ENCODE peak calls at places on chromosomes 3 and 15, in five cellular contexts. G is right cardiac atrium; N is HTR-8/SVneo; R is activated CD8-positive, alpha-beta T cell treated with anti-CD3 and anti-CD28 coated beads for 36 hours; S is effector CD4-positive, alpha-beta T cell. Q is an unnamed sample.

GRCh38 chr15:80036067-80036466 is 23.4 kb upstream of the ZFAND6 start:
- DNase-seq in R (no peak), G (no peak), N (no peak), S (no peak), Q (no peak)

GRCh38 chr3:105594219-105594618 is 227.5 kb downstream of the ALCAM start:
- DNase-seq in G (no peak), N (no peak), R (peak; percentile 49), S (no peak), Q (no peak)

GRCh38 chr15:71362987-71363968 is 248.0 kb downstream of the THSD4 start:
- DNase-seq in G (no peak), S (no peak), N (no peak), R (no peak), Q (no peak)

GRCh38 chr3:188351648-188352047 is 197.7 kb downstream of the LPP start:
- DNase-seq in R (no peak), S (no peak), G (no peak), N (no peak), Q (no peak)

GRCh38 chr3:171261487-171261886 is 198.7 kb downstream of the TNIK start:
- DNase-seq in R (no peak), G (no peak), S (no peak), N (no peak), Q (peak; percentile 49)

GRCh38 chr15:66019826-66020398 is 150.6 kb downstream of the RAB11A start:
- DNase-seq in R (no peak), N (no peak), G (no peak), S (no peak), Q (no peak)

GRCh38 chr3:158313344-158313927 is 203.5 kb downstream of the RSRC1 start:
- DNase-seq in N (peak; percentile 18), G (no peak), R (no peak), S (no peak), Q (no peak)

GRCh38 chr3:136938334-136938733 is 19.4 kb upstream of the IL20RB start:
- DNase-seq in R (no peak), S (no peak), N (no peak), G (no peak), Q (no peak)

GRCh38 chr3:139780603-139781002 is 102.8 kb upstream of the NMNAT3 start:
- DNase-seq in R (no peak), N (no peak), G (no peak), S (no peak), Q (no peak)

GRCh38 chr3:123375014-123375940 is 73.6 kb downstream of the ADCY5 start:
- DNase-seq in N (no peak), R (no peak), G (no peak), S (no peak), Q (no peak)

GRCh38 chr3:94173667-94174434 is 111.0 kb downstream of the NSUN3 start:
- DNase-seq in R (no peak), N (no peak), S (no peak), G (no peak), Q (no peak)

GRCh38 chr15:60004019-60004845 is at the start of gene FOXB1:
- DNase-seq in N (no peak), S (no peak), G (no peak), R (peak; percentile 53), Q (peak; percentile 83)

GRCh38 chr3:162489853-162490252 is 993.2 kb downstream of the OTOL1 start:
- DNase-seq in S (no peak), N (no peak), R (no peak), G (no peak), Q (no peak)

GRCh38 chr3:138433892-138434275 is 532 bp upstream of the ESYT3 start:
- DNase-seq in R (no peak), N (no peak), G (no peak), S (no peak), Q (no peak)

GRCh38 chr3:61057491-61057890 is 193.8 kb downstream of the FHIT start:
- DNase-seq in R (no peak), S (no peak), N (no peak), G (no peak), Q (no peak)

GRCh38 chr3:133881987-133882825 is 13.5 kb downstream of the RAB6B start:
- DNase-seq in R (peak; percentile 52), G (no peak), N (no peak), S (no peak), Q (no peak)

GRCh38 chr3:110946810-110947209 is 124.8 kb upstream of the NECTIN3 start:
- DNase-seq in G (no peak), R (no peak), S (no peak), N (no peak), Q (no peak)

GRCh38 chr3:153372326-153372725 is 210.3 kb downstream of the RAP2B start:
- DNase-seq in N (no peak), G (no peak), R (no peak), S (no peak), Q (no peak)

GRCh38 chr3:112605285-112605684 is 35.7 kb downstream of the CCDC80 start:
- DNase-seq in S (no peak), N (peak; percentile 41), G (no peak), R (no peak), Q (peak; percentile 60)

GRCh38 chr15:90266061-90266431 is 574 bp downstream of the NGRN start:
- DNase-seq in S (no peak), R (peak; percentile 65), N (peak; percentile 30), G (peak; percentile 78), Q (peak; percentile 88)

GRCh38 chr15:63371297-63371918 is 10.2 kb downstream of the CA12 start:
- DNase-seq in G (peak; percentile 52), N (no peak), S (no peak), R (no peak), Q (no peak)

GRCh38 chr15:66651913-66652642 is 50.0 kb upstream of the SMAD6 start:
- DNase-seq in N (no peak), G (no peak), R (no peak), S (no peak), Q (no peak)

GRCh38 chr3:55936549-55937052 is 449.5 kb upstream of the WNT5A start:
- DNase-seq in N (no peak), R (no peak), S (no peak), G (no peak), Q (no peak)

GRCh38 chr15:74651251-74651741 is 35.7 kb downstream of the CLK3 start:
- DNase-seq in G (no peak), S (no peak), R (no peak), N (no peak), Q (no peak)